ENCODE peak calls at places on chromosomes 2 and 18, in nine cellular contexts. P is transverse colon; O is BJ; R is fibroblast of pulmonary artery; T is lower lobe of right lung; G is K562; L is AG10803; Q is CD8-positive, alpha-beta T cell; D is heart left ventricle. I is an unnamed sample.

GRCh38 chr2:210167227-210167626 is 4.0 kb downstream of the KANSL1L start:
- DNase-seq in P (no peak), O (no peak), R (peak), T (no peak), G (no peak), L (no peak), Q (no peak), D (no peak), I (no peak)

GRCh38 chr18:62432176-62432575 is 90.6 kb upstream of the ZCCHC2 start:
- DNase-seq in P (no peak), O (no peak), R (no peak), T (no peak), G (no peak), L (no peak), Q (no peak), D (no peak), I (no peak)

GRCh38 chr18:3906072-3906471 is 456.1 kb downstream of the TGIF1 start:
- DNase-seq in P (no peak), O (no peak), R (no peak), T (no peak), G (no peak), L (no peak), Q (no peak), D (no peak), I (no peak)

GRCh38 chr2:158990397-158991209 is 22.2 kb downstream of the TANC1 start:
- DNase-seq in P (no peak), O (peak), R (peak), T (no peak), G (no peak), L (peak), Q (no peak), D (no peak), I (peak)

GRCh38 chr2:192773044-192773443 is 578.3 kb upstream of the TMEFF2 start:
- DNase-seq in P (no peak), O (no peak), R (no peak), T (no peak), G (no peak), L (no peak), Q (no peak), D (no peak), I (no peak)

GRCh38 chr2:205733648-205734047 is 51.3 kb downstream of the NRP2 start:
- DNase-seq in P (no peak), O (no peak), R (no peak), T (no peak), G (no peak), L (no peak), Q (no peak), D (no peak), I (no peak)

GRCh38 chr2:157743051-157743450 is 114.4 kb upstream of the ACVR1C start:
- DNase-seq in P (no peak), O (no peak), R (no peak), T (no peak), G (no peak), L (no peak), Q (no peak), D (no peak), I (no peak)

GRCh38 chr2:166180951-166181812 is 53.4 kb upstream of the SCN1A start:
- DNase-seq in P (peak), O (no peak), R (peak), T (peak), G (peak), L (peak), Q (no peak), D (no peak), I (no peak)

GRCh38 chr2:55804535-55804934 is 110.9 kb upstream of the PNPT1 start:
- DNase-seq in P (no peak), O (no peak), R (no peak), T (no peak), G (no peak), L (no peak), Q (no peak), D (no peak), I (no peak)

GRCh38 chr2:206260427-206261012 is 13.9 kb upstream of the ZDBF2 start:
- DNase-seq in P (no peak), O (no peak), R (peak), T (no peak), G (no peak), L (peak), Q (no peak), D (no peak), I (no peak)

GRCh38 chr2:85810376-85811172 is 56.8 kb downstream of the ATOH8 start:
- DNase-seq in P (no peak), O (no peak), R (no peak), T (no peak), G (no peak), L (peak), Q (no peak), D (no peak), I (no peak)

GRCh38 chr2:207241198-207241597 is 75.5 kb upstream of the KLF7 start:
- DNase-seq in P (no peak), O (no peak), R (no peak), T (no peak), G (no peak), L (peak), Q (no peak), D (no peak), I (no peak)

GRCh38 chr2:28360742-28361293 is 31.8 kb upstream of the FOSL2 start:
- DNase-seq in P (no peak), O (no peak), R (peak), T (no peak), G (peak), L (peak), Q (no peak), D (peak), I (no peak)

GRCh38 chr2:236565879-236566402 is 3.7 kb upstream of the ACKR3 start:
- DNase-seq in P (no peak), O (no peak), R (no peak), T (no peak), G (no peak), L (no peak), Q (no peak), D (no peak), I (no peak)

GRCh38 chr2:1049691-1050090 is 99.0 kb downstream of the SNTG2 start:
- DNase-seq in P (no peak), O (no peak), R (peak), T (no peak), G (no peak), L (peak), Q (no peak), D (no peak), I (peak)

GRCh38 chr2:136980303-136980702 is 215.0 kb downstream of the THSD7B start:
- DNase-seq in P (no peak), O (no peak), R (no peak), T (no peak), G (no peak), L (no peak), Q (no peak), D (no peak), I (no peak)

GRCh38 chr2:3184167-3184566 is 193.5 kb downstream of the EIPR1 start:
- DNase-seq in P (no peak), O (no peak), R (no peak), T (peak), G (no peak), L (no peak), Q (no peak), D (no peak), I (no peak)

GRCh38 chr2:98569197-98569793 is 39.0 kb downstream of the COA5 start:
- DNase-seq in P (peak), O (no peak), R (peak), T (peak), G (peak), L (no peak), Q (peak), D (peak), I (no peak)

GRCh38 chr2:61144697-61145268 is 17.2 kb upstream of the C2orf74 start:
- DNase-seq in P (peak), O (peak), R (peak), T (peak), G (no peak), L (peak), Q (peak), D (peak), I (peak)

GRCh38 chr18:34493099-34493544 is 217.0 kb upstream of the DTNA start:
- DNase-seq in P (peak), O (no peak), R (peak), T (peak), G (no peak), L (peak), Q (no peak), D (peak), I (no peak)

GRCh38 chr2:234930397-234930796 is 21.4 kb upstream of the SH3BP4 start:
- DNase-seq in P (no peak), O (no peak), R (no peak), T (no peak), G (no peak), L (no peak), Q (no peak), D (no peak), I (no peak)

GRCh38 chr18:55607763-55608162 is 19.8 kb upstream of the TCF4 start:
- DNase-seq in P (no peak), O (no peak), R (no peak), T (no peak), G (no peak), L (no peak), Q (no peak), D (no peak), I (no peak)

GRCh38 chr2:28821295-28821958 is 10.8 kb downstream of the SPDYA start:
- DNase-seq in P (peak), O (no peak), R (peak), T (no peak), G (peak), L (peak), Q (peak), D (peak), I (no peak)

GRCh38 chr2:140454717-140455116 is 1674.5 kb upstream of the NXPH2 start:
- DNase-seq in P (no peak), O (peak), R (peak), T (no peak), G (no peak), L (peak), Q (no peak), D (no peak), I (peak)

GRCh38 chr18:2906522-2907458 is 60.0 kb downstream of the EMILIN2 start:
- DNase-seq in P (peak), O (no peak), R (no peak), T (peak), G (peak), L (no peak), Q (peak), D (no peak), I (no peak)

GRCh38 chr2:237864940-237865622 is 5.7 kb downstream of the RAMP1 start:
- DNase-seq in P (no peak), O (no peak), R (peak), T (no peak), G (no peak), L (peak), Q (no peak), D (peak), I (no peak)

GRCh38 chr2:202771741-202772470 is 99.7 kb downstream of the ICA1L start:
- DNase-seq in P (no peak), O (no peak), R (peak), T (no peak), G (no peak), L (peak), Q (no peak), D (peak), I (no peak)

GRCh38 chr2:223969856-223970255 is 12.6 kb downstream of the MRPL44 start:
- DNase-seq in P (no peak), O (no peak), R (no peak), T (no peak), G (no peak), L (peak), Q (no peak), D (no peak), I (no peak)

GRCh38 chr18:41899535-41899934 is 55.5 kb upstream of the PIK3C3 start:
- DNase-seq in P (no peak), O (no peak), R (no peak), T (no peak), G (no peak), L (no peak), Q (no peak), D (no peak), I (no peak)

GRCh38 chr2:117299451-117299850 is 515.0 kb upstream of the DDX18 start:
- DNase-seq in P (no peak), O (no peak), R (no peak), T (no peak), G (no peak), L (no peak), Q (no peak), D (no peak), I (no peak)

GRCh38 chr2:26492749-26493515 is 15.0 kb upstream of the OTOF start:
- DNase-seq in P (no peak), O (no peak), R (no peak), T (no peak), G (peak), L (no peak), Q (no peak), D (no peak), I (no peak)

GRCh38 chr2:134912406-134912805 is 6.2 kb upstream of the CCNT2 start:
- DNase-seq in P (no peak), O (no peak), R (peak), T (no peak), G (no peak), L (peak), Q (no peak), D (no peak), I (no peak)

GRCh38 chr18:2002604-2003003 is 568.7 kb downstream of the METTL4 start:
- DNase-seq in P (no peak), O (no peak), R (peak), T (no peak), G (peak), L (no peak), Q (no peak), D (no peak), I (no peak)

GRCh38 chr2:47509250-47509649 is 106.3 kb downstream of the MSH2 start:
- DNase-seq in P (no peak), O (no peak), R (peak), T (no peak), G (no peak), L (no peak), Q (no peak), D (no peak), I (no peak)
- H3K4me3 ChIP-seq in P (no peak), O (no peak), R (no peak), T (no peak), G (no peak), L (no peak), Q (no peak), D (no peak), I (no peak)

GRCh38 chr2:67210430-67210829 is 186.7 kb upstream of the ETAA1 start:
- DNase-seq in P (no peak), O (no peak), R (no peak), T (no peak), G (no peak), L (no peak), Q (no peak), D (no peak), I (no peak)
- TF ChIP-seq CTCF in P (no peak), O (no peak), R (no peak), T (no peak), G (no peak), L (no peak), Q (no peak), D (no peak), I (no peak)

DNA sequence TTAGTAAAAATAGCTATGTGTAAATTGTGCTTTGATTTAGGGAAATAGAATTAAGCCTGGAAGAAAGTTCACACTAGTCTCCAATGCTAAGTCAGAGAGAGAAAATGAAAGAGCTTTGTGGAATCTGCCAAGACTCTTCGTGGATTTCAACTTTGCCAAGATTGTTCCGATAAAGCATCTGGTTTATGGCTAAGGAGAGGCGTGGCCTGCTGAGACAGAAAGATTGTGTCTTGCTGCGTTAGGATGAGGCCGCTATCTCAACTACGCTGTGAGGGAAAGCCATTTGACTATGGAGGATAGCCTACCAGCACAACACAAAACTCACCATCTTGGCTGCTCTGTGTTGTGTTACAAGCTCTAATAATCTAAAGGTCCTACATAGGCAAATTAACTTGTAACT is 60.2 kb upstream of the SLC16A14 start:
- DNase-seq in P (peak), O (peak), R (peak), T (no peak), G (no peak), L (peak), Q (no peak), D (peak), I (no peak)
- H3K4me3 ChIP-seq in P (no peak), O (no peak), R (no peak), T (no peak), G (no peak), L (peak), Q (no peak), D (no peak), I (peak)

GRCh38 chr2:11672404-11672803 is 2.4 kb upstream of the NTSR2 start:
- DNase-seq in P (no peak), O (no peak), R (no peak), T (no peak), G (no peak), L (no peak), Q (no peak), D (no peak), I (no peak)
- TF ChIP-seq CTCF in P (no peak), O (no peak), R (no peak), T (no peak), G (no peak), L (no peak), Q (no peak), D (no peak), I (no peak)

DNA sequence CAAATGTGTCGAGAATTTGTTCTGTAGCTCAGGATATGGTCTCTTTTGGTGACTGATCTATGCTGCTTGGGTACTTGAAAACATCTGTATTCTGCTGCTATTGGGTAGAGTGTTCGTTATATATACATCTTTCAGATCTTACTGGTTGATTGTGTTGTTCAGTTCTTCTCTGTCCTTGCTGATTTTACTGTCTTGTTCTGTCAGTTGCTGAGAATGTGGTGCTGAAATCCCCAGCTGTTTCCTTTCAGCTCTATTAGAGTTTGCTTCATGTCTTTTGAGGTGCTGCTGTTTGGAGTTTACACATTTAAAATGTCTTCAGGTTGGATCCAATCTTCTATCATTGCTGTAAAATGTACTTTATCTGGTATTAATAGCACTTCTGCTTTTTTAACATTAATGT is 12.9 kb downstream of the BCL2L11 start:
- DNase-seq in P (no peak), O (no peak), R (no peak), T (no peak), G (no peak), L (no peak), Q (no peak), D (no peak), I (no peak)
- H3K4me3 ChIP-seq in P (no peak), O (no peak), R (no peak), T (no peak), G (no peak), L (no peak), Q (no peak), D (no peak), I (no peak)

I was measured in AG04449.